ENCODE peak calls at places on chromosomes 5 and 9, in eight cellular contexts. Z, B, K, D, W, Q, H and L are unnamed samples.

GRCh38 chr9:982660-983240 is 6.3 kb downstream of the DMRT3 start:
- DNase-seq in Z (no peak), B (peak; percentile 4), K (no peak), D (no peak), W (no peak), Q (no peak), H (no peak), L (no peak)

GRCh38 chr9:115595951-115596742 is 478.2 kb upstream of the TNC start:
- DNase-seq in Z (peak; percentile 100), B (peak; percentile 87), K (no peak), D (no peak), W (no peak), Q (no peak), H (no peak), L (no peak)

GRCh38 chr5:22431406-22431805 is 421.7 kb downstream of the CDH12 start:
- DNase-seq in Z (no peak), B (no peak), K (no peak), D (no peak), W (no peak), Q (no peak), H (no peak), L (no peak)

GRCh38 chr5:125316386-125316785 is 569.9 kb upstream of the ZNF608 start:
- DNase-seq in Z (no peak), B (no peak), K (no peak), D (no peak), W (no peak), Q (no peak), H (no peak), L (no peak)

GRCh38 chr5:166562246-166562645 is 1729.2 kb upstream of the WWC1 start:
- DNase-seq in Z (no peak), B (no peak), K (no peak), D (no peak), W (no peak), Q (no peak), H (no peak), L (no peak)

GRCh38 chr9:94869415-94869838 is 142.9 kb downstream of the AOPEP start:
- DNase-seq in Z (no peak), B (peak; percentile 36), K (no peak), D (no peak), W (no peak), Q (no peak), H (no peak), L (no peak)

GRCh38 chr5:137635521-137635921 is 100.4 kb downstream of the KLHL3 start:
- DNase-seq in Z (no peak), B (peak; percentile 4), K (no peak), D (no peak), W (no peak), Q (no peak), H (no peak), L (no peak)

GRCh38 chr5:103674321-103674720 is 111.7 kb upstream of the NUDT12 start:
- DNase-seq in Z (no peak), B (no peak), K (no peak), D (no peak), W (no peak), Q (no peak), H (no peak), L (no peak)

GRCh38 chr9:89678394-89679005 is 73.7 kb downstream of the GADD45G start:
- DNase-seq in Z (no peak), B (no peak), K (no peak), D (no peak), W (no peak), Q (no peak), H (no peak), L (no peak)

GRCh38 chr9:63859475-63860215 is 1425.4 kb downstream of the FOXD4L5 start:
- DNase-seq in Z (no peak), B (no peak), K (peak; percentile 34), D (peak; percentile 17), W (peak; percentile 39), Q (peak; percentile 54), H (no peak), L (no peak)

GRCh38 chr5:53333160-53333559 is 147.3 kb upstream of the FST start:
- DNase-seq in Z (no peak), B (peak; percentile 69), K (no peak), D (no peak), W (no peak), Q (no peak), H (no peak), L (no peak)

GRCh38 chr5:151023651-151024050 is 3.3 kb downstream of the GPX3 start:
- DNase-seq in Z (no peak), B (no peak), K (peak; percentile 34), D (peak; percentile 67), W (peak; percentile 77), Q (no peak), H (no peak), L (peak; percentile 91)

GRCh38 chr9:110464321-110464720 is 115.2 kb downstream of the SVEP1 start:
- DNase-seq in Z (no peak), B (no peak), K (no peak), D (no peak), W (no peak), Q (no peak), H (no peak), L (no peak)

GRCh38 chr5:66565878-66566277 is 30.3 kb upstream of the MAST4 start:
- DNase-seq in Z (no peak), B (no peak), K (no peak), D (no peak), W (no peak), Q (no peak), H (no peak), L (no peak)

GRCh38 chr5:173643964-173644363 is 27.5 kb upstream of the BOD1 start:
- DNase-seq in Z (no peak), B (peak; percentile 10), K (peak; percentile 28), D (no peak), W (no peak), Q (no peak), H (no peak), L (peak; percentile 16)

GRCh38 chr5:34868736-34869135 is 29.8 kb downstream of the TTC23L start:
- DNase-seq in Z (no peak), B (no peak), K (no peak), D (no peak), W (no peak), Q (no peak), H (no peak), L (no peak)

GRCh38 chr5:57025961-57026360 is 74.0 kb upstream of the MIER3 start:
- DNase-seq in Z (no peak), B (no peak), K (no peak), D (no peak), W (no peak), Q (no peak), H (no peak), L (no peak)

GRCh38 chr5:141349917-141350619 is at the start of gene PCDHGB1:
- DNase-seq in Z (no peak), B (peak; percentile 71), K (peak; percentile 36), D (no peak), W (peak; percentile 52), Q (peak; percentile 72), H (no peak), L (no peak)
- H3K9me3 ChIP-seq in Z (no peaks in the 10 kb centered on the region), B (peaks cover 33% of the 10 kb centered on the region), K (no peaks in the 10 kb centered on the region), D (no peaks in the 10 kb centered on the region), W (peaks cover 39% of the 10 kb centered on the region), Q (peaks cover 25% of the 10 kb centered on the region), H (no peaks in the 10 kb centered on the region), L (peaks cover 67% of the 10 kb centered on the region)

DNA sequence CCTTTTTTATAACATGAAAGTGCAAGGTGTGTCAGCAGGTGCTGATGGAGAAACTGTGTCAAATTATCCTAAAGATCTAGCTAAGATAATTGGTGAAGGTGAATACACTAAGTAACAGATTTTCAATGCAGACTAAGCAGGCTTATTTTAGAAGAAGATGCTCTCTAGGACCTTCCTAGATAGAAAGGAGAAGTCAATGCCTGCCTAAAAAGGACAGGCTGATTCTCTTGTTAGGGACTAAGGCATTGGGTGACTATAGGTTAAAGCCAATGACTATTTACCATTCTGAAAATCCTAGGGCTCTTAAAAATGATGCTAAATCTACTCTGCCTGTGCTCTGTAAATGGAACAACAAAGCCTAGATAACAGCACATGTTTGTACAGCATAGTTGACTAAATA is 1682.4 kb downstream of the MAT2B start:
- DNase-seq in Z (no peak), B (no peak), K (no peak), D (no peak), W (no peak), Q (no peak), H (no peak), L (no peak)
- H3K9me3 ChIP-seq in Z (no peaks in the 10 kb centered on the region), B (peaks cover 10% of the 10 kb centered on the region), K (no peaks in the 10 kb centered on the region), D (no peaks in the 10 kb centered on the region), W (no peaks in the 10 kb centered on the region), Q (no peaks in the 10 kb centered on the region), H (no peaks in the 10 kb centered on the region), L (no peaks in the 10 kb centered on the region)

GRCh38 chr5:178883815-178884430 is 11.8 kb upstream of the ZFP2 start:
- DNase-seq in Z (no peak), B (no peak), K (no peak), D (no peak), W (no peak), Q (no peak), H (no peak), L (no peak)
- H3K9me3 ChIP-seq in Z (peaks cover 43% of the 10 kb centered on the region), B (peaks cover 55% of the 10 kb centered on the region), K (no peaks in the 10 kb centered on the region), D (no peaks in the 10 kb centered on the region), W (peaks cover 77% of the 10 kb centered on the region), Q (peaks cover 2% of the 10 kb centered on the region), H (peaks cover 52% of the 10 kb centered on the region), L (peaks cover 94% of the 10 kb centered on the region)

DNA sequence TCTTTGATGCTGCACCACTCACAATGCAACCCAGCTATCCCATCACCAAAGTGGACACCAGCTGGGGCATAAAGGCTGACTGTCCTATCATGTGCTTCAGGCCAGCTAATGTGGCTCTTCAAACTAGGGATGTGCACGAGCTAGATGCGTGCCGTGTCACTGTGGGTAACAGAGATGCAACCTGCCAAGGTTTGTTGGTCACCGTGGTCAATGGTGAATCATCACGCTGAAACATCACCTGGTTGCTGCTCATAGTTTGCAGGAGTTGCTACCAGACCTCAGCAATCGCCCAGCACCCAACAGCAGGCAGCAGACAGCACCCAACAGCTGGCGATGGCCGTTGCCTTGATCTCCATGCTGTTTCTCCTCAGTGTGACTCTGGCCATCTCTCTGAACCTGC is 2.1 kb upstream of the PCDHGA1 start:
- DNase-seq in Z (no peak), B (no peak), K (no peak), D (no peak), W (no peak), Q (no peak), H (no peak), L (no peak)
- H3K9me3 ChIP-seq in Z (no peaks in the 10 kb centered on the region), B (peaks cover 29% of the 10 kb centered on the region), K (no peaks in the 10 kb centered on the region), D (no peaks in the 10 kb centered on the region), W (peaks cover 15% of the 10 kb centered on the region), Q (peaks cover 15% of the 10 kb centered on the region), H (peaks cover 7% of the 10 kb centered on the region), L (peaks cover 43% of the 10 kb centered on the region)

DNA sequence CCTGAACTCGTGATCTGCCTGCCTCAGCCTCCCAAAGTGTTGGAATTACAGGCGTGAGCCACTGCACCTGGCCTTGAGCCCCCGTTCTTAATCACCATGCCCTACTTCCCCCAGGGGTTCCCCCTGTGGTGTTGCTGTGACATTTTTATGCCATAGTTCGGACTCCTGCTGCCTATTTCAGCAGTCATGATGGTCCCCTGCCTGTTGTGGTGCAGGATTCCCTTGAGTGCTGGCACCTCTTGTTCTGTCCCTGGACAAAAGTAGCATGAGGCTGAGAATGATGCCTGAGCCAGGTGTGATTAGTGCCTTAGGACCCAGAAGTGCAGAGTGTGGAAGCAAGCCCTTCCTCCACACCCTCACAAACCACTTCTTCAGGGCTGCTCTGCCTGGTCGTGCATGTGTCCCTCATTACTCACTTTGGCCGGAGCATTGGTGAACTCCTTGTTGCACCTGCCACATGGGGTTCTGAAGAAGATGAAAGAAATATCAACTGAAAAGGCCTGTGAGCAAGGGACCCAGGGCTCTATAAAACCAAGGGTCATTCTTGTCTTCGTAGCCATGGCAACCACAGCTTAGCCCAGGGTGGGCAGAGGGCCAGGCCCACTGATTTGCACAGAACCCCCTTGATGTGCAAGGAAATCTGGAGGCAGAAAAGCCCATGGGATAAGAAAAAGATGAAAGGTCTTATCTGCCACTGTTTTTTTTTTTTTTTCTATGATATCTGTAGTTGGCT is 228.0 kb downstream of the NTRK2 start:
- DNase-seq in Z (no peak), B (no peak), K (no peak), D (no peak), W (no peak), Q (no peak), H (no peak), L (no peak)
- H3K9me3 ChIP-seq in Z (no peaks in the 10 kb centered on the region), B (peaks cover 9% of the 10 kb centered on the region), K (no peaks in the 10 kb centered on the region), D (no peaks in the 10 kb centered on the region), W (no peaks in the 10 kb centered on the region), Q (no peaks in the 10 kb centered on the region), H (no peaks in the 10 kb centered on the region), L (no peaks in the 10 kb centered on the region)